ENCODE peak calls at places on chromosomes 7 and 10, in five cellular contexts. One of them, this sample, is unnamed.

GRCh38 chr7:45888185-45888992 is at the start of gene IGFBP1:
- DNase-seq in foreskin fibroblast: peak; percentile 30
- DNase-seq in HepG2: peak; percentile 95
- DNase-seq in RWPE1: no peak
- DNase-seq in neural crest cell: peak; percentile 25
- DNase-seq in this sample: no peak

GRCh38 chr7:72334733-72335132 is 77.4 kb downstream of the CALN1 start:
- DNase-seq in foreskin fibroblast: no peak
- DNase-seq in HepG2: no peak
- DNase-seq in RWPE1: no peak
- DNase-seq in neural crest cell: no peak
- DNase-seq in this sample: no peak

GRCh38 chr7:3575753-3576531 is 274.9 kb downstream of the SDK1 start:
- DNase-seq in foreskin fibroblast: no peak
- DNase-seq in HepG2: peak; percentile 25
- DNase-seq in RWPE1: no peak
- DNase-seq in neural crest cell: no peak
- DNase-seq in this sample: no peak

GRCh38 chr7:139828880-139829653 is at the start of gene TBXAS1:
- DNase-seq in foreskin fibroblast: no peak
- DNase-seq in HepG2: no peak
- DNase-seq in RWPE1: no peak
- DNase-seq in neural crest cell: no peak
- DNase-seq in this sample: no peak

GRCh38 chr7:73901823-73902597 is 41.1 kb downstream of the TMEM270 start:
- DNase-seq in foreskin fibroblast: no peak
- DNase-seq in HepG2: no peak
- DNase-seq in RWPE1: no peak
- DNase-seq in neural crest cell: no peak
- DNase-seq in this sample: no peak

GRCh38 chr7:47474937-47475879 is 106.7 kb downstream of the TNS3 start:
- DNase-seq in foreskin fibroblast: peak; percentile 95
- DNase-seq in HepG2: peak; percentile 98
- DNase-seq in RWPE1: peak; percentile 97
- DNase-seq in neural crest cell: no peak
- DNase-seq in this sample: peak; percentile 89

GRCh38 chr10:119897366-119897765 is 4.8 kb downstream of the SEC23IP start:
- DNase-seq in foreskin fibroblast: no peak
- DNase-seq in HepG2: peak; percentile 62
- DNase-seq in RWPE1: no peak
- DNase-seq in neural crest cell: no peak
- DNase-seq in this sample: no peak

GRCh38 chr7:116380030-116380429 is 119.5 kb upstream of the CAV2 start:
- DNase-seq in foreskin fibroblast: no peak
- DNase-seq in HepG2: no peak
- DNase-seq in RWPE1: no peak
- DNase-seq in neural crest cell: no peak
- DNase-seq in this sample: no peak

GRCh38 chr7:151038951-151039849 is 9.1 kb upstream of the ASIC3 start:
- DNase-seq in foreskin fibroblast: peak; percentile 94
- DNase-seq in HepG2: peak; percentile 67
- DNase-seq in RWPE1: peak; percentile 69
- DNase-seq in neural crest cell: no peak
- DNase-seq in this sample: no peak

GRCh38 chr10:98611432-98611831 is 164.7 kb upstream of the HPS1 start:
- DNase-seq in foreskin fibroblast: peak; percentile 9
- DNase-seq in HepG2: no peak
- DNase-seq in RWPE1: no peak
- DNase-seq in neural crest cell: no peak
- DNase-seq in this sample: no peak

GRCh38 chr10:32413513-32413912 is 32.4 kb upstream of the CCDC7 start:
- DNase-seq in foreskin fibroblast: peak; percentile 76
- DNase-seq in HepG2: no peak
- DNase-seq in RWPE1: peak; percentile 46
- DNase-seq in neural crest cell: no peak
- DNase-seq in this sample: peak; percentile 16

GRCh38 chr7:110801502-110801901 is 289.4 kb upstream of the LRRN3 start:
- DNase-seq in foreskin fibroblast: no peak
- DNase-seq in HepG2: no peak
- DNase-seq in RWPE1: no peak
- DNase-seq in neural crest cell: no peak
- DNase-seq in this sample: no peak

DNA sequence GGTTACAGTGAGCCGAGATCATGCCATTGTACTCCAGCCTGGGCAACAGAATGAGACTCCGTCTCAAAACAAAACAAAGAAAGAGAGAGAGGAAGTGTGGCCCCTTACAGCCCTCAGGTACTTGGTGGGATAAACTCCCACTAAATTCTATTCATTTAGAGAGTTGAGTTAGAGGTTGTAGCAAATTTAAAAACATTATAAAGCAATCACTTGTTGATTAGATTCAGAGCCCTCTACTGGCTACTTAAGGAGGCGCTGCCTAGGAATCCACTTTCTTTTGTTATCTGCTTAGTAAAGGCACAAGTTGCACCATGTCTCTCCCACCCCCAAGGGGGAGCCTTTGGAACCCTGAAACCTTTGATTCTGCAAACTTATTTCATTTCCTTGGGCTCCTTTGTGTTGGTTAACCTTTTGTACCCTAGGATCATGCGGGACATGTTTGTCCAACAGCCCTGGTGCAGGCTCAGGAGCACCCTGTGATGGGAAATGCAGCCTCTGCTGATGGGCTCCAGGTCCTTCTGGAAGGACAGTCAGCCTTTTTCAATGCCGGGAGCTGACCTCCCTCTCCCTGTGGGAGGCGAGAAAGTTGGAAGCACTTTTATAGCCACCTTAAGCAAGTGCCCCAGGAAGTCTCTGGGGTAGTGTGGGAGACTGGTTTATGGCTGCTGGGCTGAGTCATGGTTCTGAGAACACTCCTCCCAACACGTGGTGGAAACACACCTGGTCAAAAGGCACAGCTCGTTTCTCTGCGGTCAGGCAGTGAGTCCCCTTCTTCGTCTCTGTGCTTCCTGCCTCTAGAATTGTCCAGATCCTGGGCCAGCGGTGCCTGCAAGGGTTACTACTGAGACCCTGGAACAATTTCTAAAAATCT is 2.3 kb downstream of the HKDC1 start:
- DNase-seq in foreskin fibroblast: peak; percentile 49
- DNase-seq in HepG2: peak; percentile 62
- DNase-seq in RWPE1: peak; percentile 97
- DNase-seq in neural crest cell: peak; percentile 48
- DNase-seq in this sample: no peak
- TF ChIP-seq CTCF in foreskin fibroblast: peak; percentile 82
- TF ChIP-seq CTCF in HepG2: peak; percentile 65
- TF ChIP-seq CTCF in RWPE1: no peak
- TF ChIP-seq CTCF in neural crest cell: peak; percentile 81
- TF ChIP-seq CTCF in this sample: peak; percentile 75

GRCh38 chr10:132788831-132789219 is 2.9 kb upstream of the NKX6-2 start:
- DNase-seq in foreskin fibroblast: no peak
- DNase-seq in HepG2: no peak
- DNase-seq in RWPE1: no peak
- DNase-seq in neural crest cell: no peak
- DNase-seq in this sample: no peak

GRCh38 chr10:132786529-132787252 is 744 bp upstream of the NKX6-2 start:
- DNase-seq in foreskin fibroblast: no peak
- DNase-seq in HepG2: no peak
- DNase-seq in RWPE1: no peak
- DNase-seq in neural crest cell: no peak
- DNase-seq in this sample: no peak

GRCh38 chr10:132787253-132788179 is 1.6 kb upstream of the NKX6-2 start:
- DNase-seq in foreskin fibroblast: no peak
- DNase-seq in HepG2: no peak
- DNase-seq in RWPE1: no peak
- DNase-seq in neural crest cell: no peak
- DNase-seq in this sample: no peak

GRCh38 chr10:132789659-132790148 is 3.8 kb upstream of the NKX6-2 start:
- DNase-seq in foreskin fibroblast: no peak
- DNase-seq in HepG2: no peak
- DNase-seq in RWPE1: no peak
- DNase-seq in neural crest cell: no peak
- DNase-seq in this sample: no peak

GRCh38 chr10:132788180-132788830 is 2.4 kb upstream of the NKX6-2 start:
- DNase-seq in foreskin fibroblast: peak; percentile 26
- DNase-seq in HepG2: no peak
- DNase-seq in RWPE1: peak; percentile 42
- DNase-seq in neural crest cell: no peak
- DNase-seq in this sample: no peak
- TF ChIP-seq CTCF in foreskin fibroblast: peak; percentile 24
- TF ChIP-seq CTCF in HepG2: peak; percentile 29
- TF ChIP-seq CTCF in RWPE1: no peak
- TF ChIP-seq CTCF in neural crest cell: peak; percentile 31
- TF ChIP-seq CTCF in this sample: no peak

DNA sequence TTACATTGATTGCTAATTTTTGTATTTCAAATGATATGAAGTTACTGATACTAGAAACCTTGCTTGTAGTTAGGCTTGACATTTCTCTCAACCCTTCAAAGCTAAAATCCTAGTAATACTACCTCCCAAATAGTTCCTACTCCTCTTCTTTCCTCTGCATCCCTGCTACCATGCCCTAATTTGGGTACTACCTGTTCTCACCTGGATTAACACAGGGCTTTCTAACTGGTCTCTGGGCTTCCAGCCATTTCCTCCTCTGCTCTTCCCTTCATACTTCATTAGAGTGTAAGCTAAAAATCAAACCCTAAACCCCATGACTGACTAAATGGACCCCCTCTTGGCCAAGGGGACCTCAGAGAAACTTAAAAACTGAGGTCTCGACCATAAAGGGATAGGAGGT is 112.4 kb downstream of the CHCHD3 start:
- DNase-seq in foreskin fibroblast: no peak
- DNase-seq in HepG2: no peak
- DNase-seq in RWPE1: no peak
- DNase-seq in neural crest cell: no peak
- DNase-seq in this sample: no peak
- TF ChIP-seq CTCF in foreskin fibroblast: no peak
- TF ChIP-seq CTCF in HepG2: no peak
- TF ChIP-seq CTCF in RWPE1: no peak
- TF ChIP-seq CTCF in neural crest cell: no peak
- TF ChIP-seq CTCF in this sample: no peak

DNA sequence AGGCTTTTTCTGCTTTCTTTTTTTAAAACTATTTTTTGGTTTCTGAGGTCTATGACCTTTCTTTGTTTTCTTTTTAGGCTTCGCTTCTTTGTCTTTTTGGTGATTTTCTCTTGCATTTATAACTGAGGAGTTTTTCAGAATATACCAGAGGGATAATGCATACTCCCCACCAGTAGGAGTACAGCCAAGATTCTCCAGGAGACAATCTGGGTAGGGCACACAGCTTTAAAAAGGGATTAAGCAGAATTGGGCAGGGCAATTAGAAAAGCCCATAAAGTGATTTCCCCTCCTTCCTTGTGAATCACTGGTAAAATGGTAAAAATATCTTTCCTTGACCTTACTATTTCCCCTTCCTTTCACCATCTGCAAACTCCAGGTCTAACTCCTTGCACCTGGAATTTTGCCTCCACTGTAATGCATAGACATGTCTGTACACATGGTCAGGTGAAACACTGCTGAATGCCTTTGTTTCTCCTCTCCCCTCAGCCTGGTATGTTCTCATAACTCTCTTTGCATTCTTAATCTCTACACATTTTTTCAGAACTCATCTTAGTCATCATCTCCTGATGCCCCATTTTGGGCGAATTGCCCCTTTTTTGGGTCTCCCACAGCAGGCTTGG is 64.4 kb downstream of the MDFIC start:
- DNase-seq in foreskin fibroblast: no peak
- DNase-seq in HepG2: no peak
- DNase-seq in RWPE1: peak; percentile 27
- DNase-seq in neural crest cell: no peak
- DNase-seq in this sample: no peak
- TF ChIP-seq CTCF in foreskin fibroblast: no peak
- TF ChIP-seq CTCF in HepG2: no peak
- TF ChIP-seq CTCF in RWPE1: peak; percentile 11
- TF ChIP-seq CTCF in neural crest cell: no peak
- TF ChIP-seq CTCF in this sample: no peak

GRCh38 chr7:99840136-99840869 is 12.5 kb downstream of the CYP3A43 start:
- DNase-seq in foreskin fibroblast: no peak
- DNase-seq in HepG2: no peak
- DNase-seq in RWPE1: peak; percentile 49
- DNase-seq in neural crest cell: no peak
- DNase-seq in this sample: no peak

GRCh38 chr7:99834382-99834781 is 6.6 kb downstream of the CYP3A43 start:
- DNase-seq in foreskin fibroblast: no peak
- DNase-seq in HepG2: no peak
- DNase-seq in RWPE1: no peak
- DNase-seq in neural crest cell: no peak
- DNase-seq in this sample: no peak

GRCh38 chr7:99835189-99835588 is 7.4 kb downstream of the CYP3A43 start:
- DNase-seq in foreskin fibroblast: no peak
- DNase-seq in HepG2: no peak
- DNase-seq in RWPE1: no peak
- DNase-seq in neural crest cell: no peak
- DNase-seq in this sample: no peak

GRCh38 chr7:99839560-99840011 is 11.8 kb downstream of the CYP3A43 start:
- DNase-seq in foreskin fibroblast: no peak
- DNase-seq in HepG2: no peak
- DNase-seq in RWPE1: peak; percentile 20
- DNase-seq in neural crest cell: no peak
- DNase-seq in this sample: no peak

GRCh38 chr7:99837649-99838361 is 10.0 kb downstream of the CYP3A43 start:
- DNase-seq in foreskin fibroblast: no peak
- DNase-seq in HepG2: peak; percentile 45
- DNase-seq in RWPE1: peak; percentile 11
- DNase-seq in neural crest cell: no peak
- DNase-seq in this sample: no peak
- TF ChIP-seq CTCF in foreskin fibroblast: no peak
- TF ChIP-seq CTCF in HepG2: peak; percentile 74
- TF ChIP-seq CTCF in RWPE1: peak; percentile 58
- TF ChIP-seq CTCF in neural crest cell: no peak
- TF ChIP-seq CTCF in this sample: no peak

DNA sequence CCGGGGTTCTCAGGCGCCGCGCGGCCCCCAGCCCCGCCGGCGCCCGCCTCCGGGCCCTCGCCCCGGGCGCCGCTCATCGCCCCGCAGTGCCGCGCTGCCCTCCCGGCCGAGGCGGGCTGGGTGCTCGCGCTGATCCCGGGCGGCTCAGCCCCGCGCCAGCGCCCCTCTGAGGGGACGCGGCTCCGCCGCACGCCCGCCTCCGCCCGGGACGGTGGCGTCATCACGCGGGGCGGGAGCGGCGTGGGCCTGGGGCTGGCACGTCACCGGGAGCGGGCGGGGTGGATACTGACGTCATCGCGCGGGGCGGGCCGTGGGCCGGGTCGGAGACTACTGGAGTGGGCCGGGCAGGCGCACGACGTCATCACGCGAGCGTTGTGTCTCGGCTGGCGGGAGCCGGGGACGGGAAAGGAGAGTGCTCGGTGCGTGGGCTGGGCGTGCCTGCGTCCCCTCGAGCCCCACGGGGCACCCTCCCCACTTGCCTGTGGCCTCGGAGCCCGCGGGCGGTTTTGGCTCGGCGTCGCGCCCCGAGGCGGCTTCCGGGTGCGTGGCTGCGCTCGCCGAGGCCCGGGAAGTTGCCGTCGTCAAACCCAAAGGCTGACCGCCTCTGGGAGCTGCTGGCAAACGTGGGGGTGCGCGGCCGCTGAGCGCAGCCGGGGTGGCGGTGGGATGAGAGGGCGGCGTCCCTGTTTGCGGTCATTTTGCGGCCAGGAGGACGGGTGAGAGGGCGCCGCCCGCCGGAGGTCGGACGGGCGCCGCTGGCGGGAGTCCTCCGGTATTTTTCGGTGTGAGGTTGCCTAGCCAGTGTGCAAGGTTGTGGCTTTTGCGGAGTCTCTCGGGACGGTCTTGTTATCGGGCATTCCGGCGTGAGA is at the start of gene ESYT2:
- DNase-seq in foreskin fibroblast: peak; percentile 98
- DNase-seq in HepG2: peak; percentile 83
- DNase-seq in RWPE1: peak; percentile 95
- DNase-seq in neural crest cell: peak; percentile 97
- DNase-seq in this sample: peak; percentile 95
- TF ChIP-seq CTCF in foreskin fibroblast: no peak
- TF ChIP-seq CTCF in HepG2: peak; percentile 58
- TF ChIP-seq CTCF in RWPE1: peak; percentile 15
- TF ChIP-seq CTCF in neural crest cell: peak; percentile 25
- TF ChIP-seq CTCF in this sample: peak; percentile 25

This sample was measured in AG09319.